ENCODE peak calls at places on chromosome 16, in ten cellular contexts. One of them, this sample, is unnamed.

GRCh38 chr16:73047221-73047535 is 750 bp downstream of the ZFHX3 start:
- DNase-seq in mesendoderm: peak; percentile 88
- DNase-seq in colonic mucosa: no peak
- DNase-seq in esophagus squamous epithelium: no peak
- DNase-seq in GM23248: peak; percentile 85
- DNase-seq in A549: no peak
- DNase-seq in AG04450: no peak
- DNase-seq in lower lobe of right lung: no peak
- DNase-seq in stomach: no peak
- DNase-seq in thoracic aorta: no peak
- DNase-seq in this sample: peak; percentile 1

GRCh38 chr16:81444448-81445121 is at the start of gene CMIP:
- DNase-seq in mesendoderm: peak; percentile 88
- DNase-seq in A549: peak; percentile 84
- DNase-seq in AG04450: peak; percentile 37
- DNase-seq in lower lobe of right lung: peak; percentile 92
- DNase-seq in thoracic aorta: no peak
- DNase-seq in esophagus squamous epithelium: peak; percentile 37
- DNase-seq in GM23248: peak; percentile 96
- DNase-seq in stomach: peak; percentile 89
- DNase-seq in colonic mucosa: peak; percentile 85
- DNase-seq in this sample: peak; percentile 96

GRCh38 chr16:1042776-1043349 is 29.7 kb upstream of the SSTR5 start:
- DNase-seq in GM23248: peak; percentile 50
- DNase-seq in colonic mucosa: no peak
- DNase-seq in esophagus squamous epithelium: no peak
- DNase-seq in thoracic aorta: no peak
- DNase-seq in mesendoderm: no peak
- DNase-seq in lower lobe of right lung: no peak
- DNase-seq in A549: no peak
- DNase-seq in AG04450: no peak
- DNase-seq in stomach: no peak
- DNase-seq in this sample: no peak

GRCh38 chr16:49643429-49644142 is 212.3 kb downstream of the ZNF423 start:
- DNase-seq in AG04450: no peak
- DNase-seq in thoracic aorta: no peak
- DNase-seq in stomach: no peak
- DNase-seq in lower lobe of right lung: no peak
- DNase-seq in mesendoderm: no peak
- DNase-seq in GM23248: peak; percentile 81
- DNase-seq in esophagus squamous epithelium: no peak
- DNase-seq in A549: no peak
- DNase-seq in colonic mucosa: no peak
- DNase-seq in this sample: no peak

GRCh38 chr16:77732241-77732946 is 10.1 kb downstream of the NUDT7 start:
- DNase-seq in colonic mucosa: no peak
- DNase-seq in mesendoderm: no peak
- DNase-seq in lower lobe of right lung: no peak
- DNase-seq in thoracic aorta: no peak
- DNase-seq in stomach: no peak
- DNase-seq in esophagus squamous epithelium: no peak
- DNase-seq in GM23248: peak; percentile 74
- DNase-seq in AG04450: peak; percentile 82
- DNase-seq in A549: no peak
- DNase-seq in this sample: no peak

GRCh38 chr16:11583889-11584565 is 2.7 kb downstream of the LITAF start:
- DNase-seq in lower lobe of right lung: peak; percentile 45
- DNase-seq in GM23248: no peak
- DNase-seq in esophagus squamous epithelium: no peak
- DNase-seq in colonic mucosa: peak; percentile 79
- DNase-seq in AG04450: no peak
- DNase-seq in thoracic aorta: no peak
- DNase-seq in stomach: peak; percentile 69
- DNase-seq in A549: no peak
- DNase-seq in mesendoderm: no peak
- DNase-seq in this sample: no peak

GRCh38 chr16:6682142-6682811 is 650.4 kb upstream of the RBFOX1 start:
- DNase-seq in thoracic aorta: no peak
- DNase-seq in GM23248: peak; percentile 15
- DNase-seq in colonic mucosa: peak; percentile 46
- DNase-seq in A549: peak; percentile 3
- DNase-seq in esophagus squamous epithelium: no peak
- DNase-seq in AG04450: no peak
- DNase-seq in lower lobe of right lung: peak; percentile 51
- DNase-seq in mesendoderm: peak; percentile 84
- DNase-seq in stomach: peak; percentile 31
- DNase-seq in this sample: no peak

GRCh38 chr16:13708361-13708760 is 211.6 kb upstream of the ERCC4 start:
- DNase-seq in lower lobe of right lung: no peak
- DNase-seq in thoracic aorta: no peak
- DNase-seq in mesendoderm: peak; percentile 5
- DNase-seq in A549: no peak
- DNase-seq in AG04450: no peak
- DNase-seq in GM23248: no peak
- DNase-seq in colonic mucosa: no peak
- DNase-seq in esophagus squamous epithelium: no peak
- DNase-seq in stomach: no peak
- DNase-seq in this sample: no peak

DNA sequence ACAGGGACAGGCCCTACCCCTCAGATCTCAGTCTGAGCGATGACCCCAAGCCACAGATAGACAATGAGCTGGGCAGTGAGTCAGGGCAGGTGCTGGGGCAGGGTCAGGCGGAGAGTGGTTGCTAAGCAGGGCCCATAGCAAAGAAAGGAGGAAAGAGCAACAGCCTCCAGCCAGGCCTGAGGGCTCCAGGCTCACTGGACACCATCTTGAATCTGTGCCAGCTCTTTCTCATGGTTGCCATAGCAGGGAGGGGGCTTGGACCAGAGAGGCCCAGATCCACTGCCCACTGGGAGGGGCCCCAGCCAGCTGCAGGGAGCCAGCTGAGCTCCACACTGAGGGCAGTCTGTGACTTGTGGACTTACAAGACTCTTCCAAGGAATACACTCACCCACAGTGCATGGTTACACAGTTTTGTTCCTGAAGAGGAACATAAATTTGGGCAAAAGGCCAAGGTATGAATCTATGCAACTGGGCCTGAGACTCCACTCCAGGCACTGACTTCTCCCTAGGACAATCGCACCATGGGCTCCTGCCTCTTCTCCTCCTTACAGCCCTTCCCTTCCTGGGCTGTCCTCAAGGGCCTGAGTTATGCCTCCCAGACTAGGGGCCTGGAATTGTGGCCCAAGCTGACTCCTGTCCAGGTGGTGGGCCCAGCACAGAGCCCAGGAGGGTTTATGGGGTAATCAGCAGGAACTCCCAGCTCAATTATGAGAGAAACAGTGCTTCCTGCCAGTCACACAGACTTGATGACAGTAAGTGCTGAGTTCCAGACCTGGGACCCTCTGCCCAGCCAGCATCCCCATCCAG is 59.9 kb downstream of the BEAN1 start:
- DNase-seq in mesendoderm: no peak
- DNase-seq in colonic mucosa: no peak
- DNase-seq in A549: no peak
- DNase-seq in AG04450: peak; percentile 45
- DNase-seq in esophagus squamous epithelium: no peak
- DNase-seq in GM23248: peak; percentile 88
- DNase-seq in thoracic aorta: no peak
- DNase-seq in stomach: peak; percentile 24
- DNase-seq in lower lobe of right lung: no peak
- DNase-seq in this sample: peak; percentile 71
- H3K27ac ChIP-seq in mesendoderm: no peak overlapping the region
- H3K27ac ChIP-seq in colonic mucosa: no peak overlapping the region
- H3K27ac ChIP-seq in A549: peak overlapping the region; percentile 79
- H3K27ac ChIP-seq in AG04450: peak overlapping the region; percentile 47
- H3K27ac ChIP-seq in esophagus squamous epithelium: peak overlapping the region; percentile 61
- H3K27ac ChIP-seq in GM23248: peak overlapping the region; percentile 10
- H3K27ac ChIP-seq in thoracic aorta: peak overlapping the region; percentile 81
- H3K27ac ChIP-seq in stomach: no peak overlapping the region
- H3K27ac ChIP-seq in lower lobe of right lung: peak overlapping the region; percentile 67
- H3K27ac ChIP-seq in this sample: no peak overlapping the region

GRCh38 chr16:56628486-56629035 is 3.0 kb downstream of the MT1E start:
- DNase-seq in AG04450: no peak
- DNase-seq in thoracic aorta: no peak
- DNase-seq in lower lobe of right lung: no peak
- DNase-seq in colonic mucosa: no peak
- DNase-seq in GM23248: peak; percentile 37
- DNase-seq in mesendoderm: no peak
- DNase-seq in esophagus squamous epithelium: no peak
- DNase-seq in A549: no peak
- DNase-seq in stomach: no peak
- DNase-seq in this sample: no peak

GRCh38 chr16:56626685-56627084 is 1.1 kb downstream of the MT1E start:
- DNase-seq in GM23248: peak; percentile 24
- DNase-seq in thoracic aorta: no peak
- DNase-seq in colonic mucosa: no peak
- DNase-seq in esophagus squamous epithelium: no peak
- DNase-seq in mesendoderm: no peak
- DNase-seq in lower lobe of right lung: no peak
- DNase-seq in stomach: no peak
- DNase-seq in AG04450: no peak
- DNase-seq in A549: no peak
- DNase-seq in this sample: peak; percentile 64

GRCh38 chr16:56623637-56624036 is 1.9 kb upstream of the MT1E start:
- DNase-seq in thoracic aorta: no peak
- DNase-seq in lower lobe of right lung: no peak
- DNase-seq in mesendoderm: no peak
- DNase-seq in AG04450: no peak
- DNase-seq in GM23248: no peak
- DNase-seq in A549: no peak
- DNase-seq in colonic mucosa: no peak
- DNase-seq in esophagus squamous epithelium: no peak
- DNase-seq in stomach: no peak
- DNase-seq in this sample: no peak

GRCh38 chr16:56625943-56626654 is 518 bp downstream of the MT1E start:
- DNase-seq in colonic mucosa: peak; percentile 66
- DNase-seq in thoracic aorta: peak; percentile 70
- DNase-seq in mesendoderm: no peak
- DNase-seq in A549: no peak
- DNase-seq in GM23248: peak; percentile 94
- DNase-seq in AG04450: no peak
- DNase-seq in stomach: no peak
- DNase-seq in lower lobe of right lung: no peak
- DNase-seq in esophagus squamous epithelium: no peak
- DNase-seq in this sample: peak; percentile 76

DNA sequence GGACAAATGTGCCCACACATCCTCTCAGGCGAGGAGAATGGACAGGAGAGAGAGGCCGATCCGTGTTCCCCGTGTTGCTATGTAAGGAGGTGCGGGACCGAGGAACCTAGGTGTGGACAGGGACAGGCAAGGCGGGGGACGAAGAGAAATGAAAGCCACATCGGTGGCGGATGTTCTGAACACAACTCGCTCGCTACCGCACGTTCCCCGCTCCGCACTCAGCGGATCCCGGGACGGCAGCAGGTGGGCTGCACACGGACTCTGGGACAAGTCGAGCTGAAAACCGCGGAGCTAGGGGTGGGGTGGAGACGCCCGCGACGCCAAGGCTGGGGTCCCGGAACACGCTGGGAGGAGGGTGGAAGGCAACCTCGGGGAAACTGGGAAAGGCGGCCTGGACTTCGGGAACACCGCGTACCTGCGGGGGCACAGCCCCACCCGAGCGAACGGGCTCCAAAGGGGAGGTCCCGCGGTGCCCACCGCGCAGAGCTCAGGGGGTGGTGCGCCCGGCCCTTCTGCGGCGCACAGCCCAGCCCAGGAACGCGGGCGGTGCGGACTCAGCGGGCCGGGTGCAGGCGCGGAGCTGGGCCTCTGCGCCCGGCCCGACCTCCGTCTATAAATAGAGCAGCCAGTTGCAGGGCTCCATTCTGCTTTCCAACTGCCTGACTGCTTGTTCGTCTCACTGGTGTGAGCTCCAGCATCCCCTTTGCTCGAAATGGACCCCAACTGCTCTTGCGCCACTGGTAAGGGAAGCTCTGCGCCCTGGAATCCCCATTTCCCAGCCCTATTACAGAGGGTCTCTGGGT is at the start of gene MT1E:
- DNase-seq in colonic mucosa: peak; percentile 76
- DNase-seq in esophagus squamous epithelium: no peak
- DNase-seq in stomach: peak; percentile 93
- DNase-seq in A549: no peak
- DNase-seq in lower lobe of right lung: peak; percentile 88
- DNase-seq in GM23248: peak; percentile 97
- DNase-seq in mesendoderm: peak; percentile 70
- DNase-seq in thoracic aorta: no peak
- DNase-seq in AG04450: no peak
- DNase-seq in this sample: peak; percentile 92
- H3K27ac ChIP-seq in colonic mucosa: peak within 1 kb of the TSS; percentile 86
- H3K27ac ChIP-seq in esophagus squamous epithelium: peak within 1 kb of the TSS; percentile 92
- H3K27ac ChIP-seq in stomach: peak within 1 kb of the TSS; percentile 97
- H3K27ac ChIP-seq in A549: peak within 1 kb of the TSS; percentile 86
- H3K27ac ChIP-seq in lower lobe of right lung: peak within 1 kb of the TSS; percentile 91
- H3K27ac ChIP-seq in GM23248: peak within 1 kb of the TSS; percentile 98
- H3K27ac ChIP-seq in mesendoderm: no peak within 1 kb of the TSS
- H3K27ac ChIP-seq in thoracic aorta: peak within 1 kb of the TSS; percentile 95
- H3K27ac ChIP-seq in AG04450: peak within 1 kb of the TSS; percentile 78
- H3K27ac ChIP-seq in this sample: peak within 1 kb of the TSS; percentile 93

DNA sequence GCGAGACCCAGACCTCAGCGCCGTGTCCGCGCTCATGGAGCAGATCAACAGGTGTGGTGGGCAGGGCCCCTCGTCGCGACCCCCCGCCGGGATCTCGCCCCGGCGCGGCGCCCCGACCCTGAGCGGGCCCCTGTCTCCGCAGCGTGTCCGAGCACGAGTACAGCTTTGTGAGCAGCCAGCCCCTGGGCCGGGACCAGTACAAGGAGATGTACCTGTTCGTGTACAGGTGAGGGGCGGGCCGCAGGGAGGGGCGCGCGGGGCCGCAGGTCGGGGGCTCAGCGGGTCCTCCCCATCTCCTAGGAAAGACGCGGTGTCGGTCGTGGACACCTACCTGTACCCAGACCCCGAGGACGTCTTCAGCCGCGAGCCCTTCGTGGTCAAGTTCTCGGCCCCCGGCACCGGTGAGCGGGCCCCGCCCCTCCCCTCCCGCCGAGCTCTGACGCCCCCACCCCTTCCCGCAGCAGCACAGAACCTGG is 870 bp downstream of the DNASE1L2 start:
- DNase-seq in lower lobe of right lung: no peak
- DNase-seq in esophagus squamous epithelium: no peak
- DNase-seq in stomach: no peak
- DNase-seq in GM23248: no peak
- DNase-seq in thoracic aorta: no peak
- DNase-seq in mesendoderm: no peak
- DNase-seq in AG04450: no peak
- DNase-seq in A549: no peak
- DNase-seq in colonic mucosa: no peak
- DNase-seq in this sample: no peak
- H3K27ac ChIP-seq in lower lobe of right lung: no peak overlapping the region
- H3K27ac ChIP-seq in esophagus squamous epithelium: no peak overlapping the region
- H3K27ac ChIP-seq in stomach: no peak overlapping the region
- H3K27ac ChIP-seq in GM23248: no peak overlapping the region
- H3K27ac ChIP-seq in thoracic aorta: no peak overlapping the region
- H3K27ac ChIP-seq in mesendoderm: no peak overlapping the region
- H3K27ac ChIP-seq in AG04450: no peak overlapping the region
- H3K27ac ChIP-seq in A549: no peak overlapping the region
- H3K27ac ChIP-seq in colonic mucosa: no peak overlapping the region
- H3K27ac ChIP-seq in this sample: no peak overlapping the region

DNA sequence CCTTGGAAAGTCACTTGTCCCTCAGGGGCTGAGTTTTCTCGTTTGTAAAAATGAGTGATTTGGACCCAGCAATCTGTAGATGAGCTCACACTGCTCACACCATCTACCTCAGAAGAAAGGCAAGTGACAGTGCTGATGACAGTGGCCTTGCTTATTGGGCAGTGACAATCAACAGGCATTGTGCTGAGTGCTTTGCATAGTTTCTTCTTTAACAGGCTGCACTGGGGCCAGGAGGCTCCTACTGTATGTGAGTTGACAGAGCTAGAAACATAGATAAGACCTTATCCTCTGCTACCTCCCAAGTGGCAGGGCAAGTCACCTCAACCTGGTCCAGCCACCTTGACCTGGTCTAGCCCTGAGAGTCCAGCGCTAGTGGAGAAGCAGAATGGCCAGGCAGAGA is 29.7 kb upstream of the SLC12A3 start:
- DNase-seq in mesendoderm: no peak
- DNase-seq in lower lobe of right lung: no peak
- DNase-seq in thoracic aorta: no peak
- DNase-seq in GM23248: no peak
- DNase-seq in AG04450: no peak
- DNase-seq in colonic mucosa: no peak
- DNase-seq in stomach: no peak
- DNase-seq in esophagus squamous epithelium: no peak
- DNase-seq in A549: no peak
- DNase-seq in this sample: no peak
- H3K27ac ChIP-seq in mesendoderm: no peak overlapping the region
- H3K27ac ChIP-seq in lower lobe of right lung: no peak overlapping the region
- H3K27ac ChIP-seq in thoracic aorta: no peak overlapping the region
- H3K27ac ChIP-seq in GM23248: no peak overlapping the region
- H3K27ac ChIP-seq in AG04450: peak overlapping the region; percentile 21
- H3K27ac ChIP-seq in colonic mucosa: no peak overlapping the region
- H3K27ac ChIP-seq in stomach: no peak overlapping the region
- H3K27ac ChIP-seq in esophagus squamous epithelium: no peak overlapping the region
- H3K27ac ChIP-seq in A549: no peak overlapping the region
- H3K27ac ChIP-seq in this sample: no peak overlapping the region